ENCODE peak calls at places on chromosomes 3 and 15, in six cellular contexts. One of them, this sample, is unnamed.

GRCh38 chr3:37480003-37480402 is 305.6 kb upstream of the LRRFIP2 start:
- DNase-seq in PC-9: no peak
- DNase-seq in iris pigment epithelial cell: no peak
- DNase-seq in GM19239: no peak
- DNase-seq in head of caudate nucleus: no peak
- DNase-seq in mesothelial cell of epicardium: no peak
- DNase-seq in this sample: no peak

GRCh38 chr3:182920515-182921084 is 59.7 kb downstream of the DCUN1D1 start:
- DNase-seq in GM19239: no peak
- DNase-seq in iris pigment epithelial cell: no peak
- DNase-seq in PC-9: no peak
- DNase-seq in head of caudate nucleus: no peak
- DNase-seq in mesothelial cell of epicardium: no peak
- DNase-seq in this sample: no peak

GRCh38 chr15:22956257-22956979 is 23.8 kb downstream of the CYFIP1 start:
- DNase-seq in iris pigment epithelial cell: no peak
- DNase-seq in GM19239: no peak
- DNase-seq in head of caudate nucleus: peak
- DNase-seq in PC-9: no peak
- DNase-seq in mesothelial cell of epicardium: no peak
- DNase-seq in this sample: no peak

GRCh38 chr15:25406846-25407245 is 32.0 kb downstream of the UBE3A start:
- DNase-seq in iris pigment epithelial cell: no peak
- DNase-seq in GM19239: no peak
- DNase-seq in PC-9: no peak
- DNase-seq in mesothelial cell of epicardium: no peak
- DNase-seq in head of caudate nucleus: peak
- DNase-seq in this sample: no peak

GRCh38 chr3:175885196-175885766 is 1026.1 kb downstream of the NAALADL2 start:
- DNase-seq in mesothelial cell of epicardium: no peak
- DNase-seq in iris pigment epithelial cell: no peak
- DNase-seq in head of caudate nucleus: no peak
- DNase-seq in GM19239: no peak
- DNase-seq in PC-9: no peak
- DNase-seq in this sample: no peak

GRCh38 chr15:92869263-92869940 is 30.7 kb upstream of the CHD2 start:
- DNase-seq in PC-9: peak
- DNase-seq in GM19239: no peak
- DNase-seq in head of caudate nucleus: no peak
- DNase-seq in mesothelial cell of epicardium: peak
- DNase-seq in iris pigment epithelial cell: peak
- DNase-seq in this sample: no peak

GRCh38 chr15:101689901-101690300 is 34.4 kb downstream of the TARS3 start:
- DNase-seq in GM19239: no peak
- DNase-seq in PC-9: no peak
- DNase-seq in head of caudate nucleus: no peak
- DNase-seq in mesothelial cell of epicardium: no peak
- DNase-seq in iris pigment epithelial cell: peak
- DNase-seq in this sample: no peak

GRCh38 chr3:44058022-44058867 is 183.4 kb upstream of the TOPAZ1 start:
- DNase-seq in head of caudate nucleus: peak
- DNase-seq in iris pigment epithelial cell: peak
- DNase-seq in GM19239: peak
- DNase-seq in mesothelial cell of epicardium: no peak
- DNase-seq in PC-9: peak
- DNase-seq in this sample: no peak

GRCh38 chr15:29919380-29919881 is 97.2 kb upstream of the TJP1 start:
- DNase-seq in iris pigment epithelial cell: no peak
- DNase-seq in PC-9: no peak
- DNase-seq in mesothelial cell of epicardium: no peak
- DNase-seq in GM19239: no peak
- DNase-seq in head of caudate nucleus: no peak
- DNase-seq in this sample: no peak

GRCh38 chr3:173531602-173532001 is 134.1 kb downstream of the NLGN1 start:
- DNase-seq in mesothelial cell of epicardium: no peak
- DNase-seq in PC-9: no peak
- DNase-seq in GM19239: no peak
- DNase-seq in head of caudate nucleus: no peak
- DNase-seq in iris pigment epithelial cell: no peak
- DNase-seq in this sample: no peak

GRCh38 chr15:96051598-96051997 is 278.9 kb upstream of the NR2F2 start:
- DNase-seq in mesothelial cell of epicardium: no peak
- DNase-seq in head of caudate nucleus: no peak
- DNase-seq in iris pigment epithelial cell: no peak
- DNase-seq in GM19239: no peak
- DNase-seq in PC-9: no peak
- DNase-seq in this sample: no peak

GRCh38 chr15:78073026-78073425 is 4.5 kb downstream of the TBC1D2B start:
- DNase-seq in head of caudate nucleus: no peak
- DNase-seq in PC-9: no peak
- DNase-seq in GM19239: no peak
- DNase-seq in iris pigment epithelial cell: no peak
- DNase-seq in mesothelial cell of epicardium: no peak
- DNase-seq in this sample: no peak

GRCh38 chr3:194658477-194659242 is 13.3 kb downstream of the LSG1 start:
- DNase-seq in head of caudate nucleus: no peak
- DNase-seq in GM19239: no peak
- DNase-seq in PC-9: no peak
- DNase-seq in iris pigment epithelial cell: no peak
- DNase-seq in mesothelial cell of epicardium: no peak
- DNase-seq in this sample: no peak

GRCh38 chr3:159987291-159987711 is 1.3 kb upstream of the IL12A start:
- DNase-seq in mesothelial cell of epicardium: no peak
- DNase-seq in GM19239: no peak
- DNase-seq in PC-9: no peak
- DNase-seq in iris pigment epithelial cell: peak
- DNase-seq in head of caudate nucleus: no peak
- DNase-seq in this sample: no peak

GRCh38 chr3:110799236-110799635 is 272.4 kb upstream of the NECTIN3 start:
- DNase-seq in PC-9: no peak
- DNase-seq in head of caudate nucleus: no peak
- DNase-seq in GM19239: no peak
- DNase-seq in iris pigment epithelial cell: peak
- DNase-seq in mesothelial cell of epicardium: no peak
- DNase-seq in this sample: no peak

GRCh38 chr3:184135911-184136260 is 728 bp downstream of the EIF2B5 start:
- DNase-seq in PC-9: no peak
- DNase-seq in head of caudate nucleus: no peak
- DNase-seq in mesothelial cell of epicardium: no peak
- DNase-seq in iris pigment epithelial cell: no peak
- DNase-seq in GM19239: no peak
- DNase-seq in this sample: no peak